ENCODE peak calls at places on chromosomes 13 and 19, in nine cellular contexts. One of them, this sample, is unnamed.

GRCh38 chr13:80486407-80486806 is 145.5 kb upstream of the SPRY2 start:
- DNase-seq in CD8-positive, alpha-beta memory T cell: no peak
- DNase-seq in RWPE1: no peak
- DNase-seq in Panc1: no peak
- DNase-seq in lung: no peak
- DNase-seq in H9: no peak
- DNase-seq in fibroblast of lung: peak
- DNase-seq in epithelial cell of prostate: no peak
- DNase-seq in lower lobe of right lung: no peak
- DNase-seq in this sample: no peak

GRCh38 chr13:24923305-24923640 is 159.3 kb downstream of the RNF17 start:
- DNase-seq in CD8-positive, alpha-beta memory T cell: no peak
- DNase-seq in RWPE1: peak
- DNase-seq in Panc1: no peak
- DNase-seq in lung: no peak
- DNase-seq in H9: no peak
- DNase-seq in fibroblast of lung: peak
- DNase-seq in epithelial cell of prostate: no peak
- DNase-seq in lower lobe of right lung: no peak
- DNase-seq in this sample: no peak

GRCh38 chr19:14505488-14506239 is 9.7 kb upstream of the GIPC1 start:
- DNase-seq in CD8-positive, alpha-beta memory T cell: peak
- DNase-seq in RWPE1: peak
- DNase-seq in Panc1: no peak
- DNase-seq in lung: peak
- DNase-seq in H9: peak
- DNase-seq in fibroblast of lung: peak
- DNase-seq in epithelial cell of prostate: peak
- DNase-seq in lower lobe of right lung: peak
- DNase-seq in this sample: no peak

GRCh38 chr13:44373247-44373600 is 400 bp upstream of the SERP2 start:
- DNase-seq in CD8-positive, alpha-beta memory T cell: no peak
- DNase-seq in RWPE1: no peak
- DNase-seq in Panc1: no peak
- DNase-seq in lung: no peak
- DNase-seq in H9: no peak
- DNase-seq in fibroblast of lung: no peak
- DNase-seq in epithelial cell of prostate: no peak
- DNase-seq in lower lobe of right lung: no peak
- DNase-seq in this sample: no peak

GRCh38 chr19:5369962-5370367 is 29.4 kb upstream of the PTPRS start:
- DNase-seq in CD8-positive, alpha-beta memory T cell: no peak
- DNase-seq in RWPE1: no peak
- DNase-seq in Panc1: no peak
- DNase-seq in lung: peak
- DNase-seq in H9: peak
- DNase-seq in fibroblast of lung: peak
- DNase-seq in epithelial cell of prostate: no peak
- DNase-seq in lower lobe of right lung: peak
- DNase-seq in this sample: peak

GRCh38 chr13:36848228-36848982 is 29.4 kb downstream of the RFXAP start:
- DNase-seq in CD8-positive, alpha-beta memory T cell: no peak
- DNase-seq in RWPE1: no peak
- DNase-seq in Panc1: no peak
- DNase-seq in lung: no peak
- DNase-seq in H9: no peak
- DNase-seq in fibroblast of lung: no peak
- DNase-seq in epithelial cell of prostate: no peak
- DNase-seq in lower lobe of right lung: no peak
- DNase-seq in this sample: no peak

GRCh38 chr19:2385053-2385721 is 25.1 kb downstream of the TMPRSS9 start:
- DNase-seq in CD8-positive, alpha-beta memory T cell: no peak
- DNase-seq in RWPE1: peak
- DNase-seq in Panc1: peak
- DNase-seq in lung: no peak
- DNase-seq in H9: peak
- DNase-seq in fibroblast of lung: peak
- DNase-seq in epithelial cell of prostate: peak
- DNase-seq in lower lobe of right lung: no peak
- DNase-seq in this sample: no peak

GRCh38 chr19:20787766-20788165 is 11.7 kb downstream of the ZNF66 start:
- DNase-seq in CD8-positive, alpha-beta memory T cell: no peak
- DNase-seq in RWPE1: no peak
- DNase-seq in Panc1: no peak
- DNase-seq in lung: no peak
- DNase-seq in H9: no peak
- DNase-seq in fibroblast of lung: no peak
- DNase-seq in epithelial cell of prostate: no peak
- DNase-seq in lower lobe of right lung: no peak
- DNase-seq in this sample: no peak

GRCh38 chr19:7655581-7655980 is 13.3 kb upstream of the RETN start:
- DNase-seq in CD8-positive, alpha-beta memory T cell: no peak
- DNase-seq in RWPE1: no peak
- DNase-seq in Panc1: no peak
- DNase-seq in lung: no peak
- DNase-seq in H9: no peak
- DNase-seq in fibroblast of lung: no peak
- DNase-seq in epithelial cell of prostate: no peak
- DNase-seq in lower lobe of right lung: no peak
- DNase-seq in this sample: no peak

GRCh38 chr13:46475586-46475991 is 77.4 kb upstream of the LRCH1 start:
- DNase-seq in CD8-positive, alpha-beta memory T cell: no peak
- DNase-seq in RWPE1: no peak
- DNase-seq in Panc1: no peak
- DNase-seq in lung: no peak
- DNase-seq in H9: no peak
- DNase-seq in fibroblast of lung: peak
- DNase-seq in epithelial cell of prostate: no peak
- DNase-seq in lower lobe of right lung: no peak
- DNase-seq in this sample: no peak

DNA sequence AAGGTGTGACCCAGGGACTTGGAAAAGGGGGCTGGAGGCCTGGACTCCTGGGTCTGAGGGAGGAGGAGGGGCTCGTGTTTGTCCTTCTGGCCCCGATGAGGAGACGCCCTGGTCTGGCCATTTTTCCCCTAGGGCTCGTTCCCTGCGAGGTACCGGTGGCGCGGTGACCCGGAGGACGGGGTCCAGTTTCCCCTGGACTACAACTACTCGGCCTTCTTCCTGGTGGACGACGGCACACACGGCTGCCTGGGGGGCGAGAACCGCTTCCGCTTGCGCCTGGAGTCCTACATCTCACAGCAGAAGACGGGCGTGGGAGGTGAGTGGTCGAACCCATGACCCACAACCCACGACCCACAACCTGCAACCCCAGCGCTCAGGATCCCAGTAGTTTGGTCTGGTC is 10.8 kb downstream of the TRPM4 start:
- DNase-seq in CD8-positive, alpha-beta memory T cell: no peak
- DNase-seq in RWPE1: no peak
- DNase-seq in Panc1: no peak
- DNase-seq in lung: no peak
- DNase-seq in H9: no peak
- DNase-seq in fibroblast of lung: no peak
- DNase-seq in epithelial cell of prostate: no peak
- DNase-seq in lower lobe of right lung: no peak
- DNase-seq in this sample: no peak
- H3K27ac ChIP-seq in CD8-positive, alpha-beta memory T cell: no peak
- H3K27ac ChIP-seq in RWPE1: no peak
- H3K27ac ChIP-seq in Panc1: no peak
- H3K27ac ChIP-seq in lung: no peak
- H3K27ac ChIP-seq in H9: no peak
- H3K27ac ChIP-seq in fibroblast of lung: no peak
- H3K27ac ChIP-seq in epithelial cell of prostate: no peak
- H3K27ac ChIP-seq in lower lobe of right lung: no peak
- H3K27ac ChIP-seq in this sample: no peak

DNA sequence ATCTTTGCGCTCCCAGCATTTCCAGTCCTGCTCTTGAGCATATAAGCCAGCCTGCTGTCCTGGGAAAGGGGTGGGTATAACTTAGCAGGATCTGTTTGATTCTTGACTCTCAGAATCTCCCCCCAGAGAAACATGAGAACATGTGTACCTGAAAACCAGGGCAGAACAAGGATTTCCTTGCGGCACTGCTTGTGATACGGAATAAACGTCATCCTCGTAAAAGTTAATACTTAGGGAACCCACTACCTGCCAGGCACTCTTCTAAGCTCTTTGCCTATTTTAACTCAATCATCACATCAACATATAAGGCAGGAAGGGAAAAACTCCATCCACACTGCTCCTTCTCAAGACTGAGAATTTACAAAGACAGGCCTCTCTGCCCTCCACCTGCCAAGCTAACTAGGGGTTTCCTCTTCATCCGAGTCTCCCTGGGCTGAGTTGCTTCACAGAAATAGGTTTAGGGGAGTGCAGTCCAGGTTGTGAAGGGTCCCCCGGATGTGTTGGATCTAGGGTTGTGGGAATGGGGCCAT is 1.1 kb downstream of the ZNF653 start:
- DNase-seq in CD8-positive, alpha-beta memory T cell: no peak
- DNase-seq in RWPE1: no peak
- DNase-seq in Panc1: no peak
- DNase-seq in lung: no peak
- DNase-seq in H9: no peak
- DNase-seq in fibroblast of lung: no peak
- DNase-seq in epithelial cell of prostate: no peak
- DNase-seq in lower lobe of right lung: no peak
- DNase-seq in this sample: no peak
- H3K27ac ChIP-seq in CD8-positive, alpha-beta memory T cell: peak
- H3K27ac ChIP-seq in RWPE1: peak
- H3K27ac ChIP-seq in Panc1: peak
- H3K27ac ChIP-seq in lung: peak
- H3K27ac ChIP-seq in H9: no peak
- H3K27ac ChIP-seq in fibroblast of lung: no peak
- H3K27ac ChIP-seq in epithelial cell of prostate: peak
- H3K27ac ChIP-seq in lower lobe of right lung: peak
- H3K27ac ChIP-seq in this sample: peak

GRCh38 chr19:28426902-28427232 is 786.1 kb downstream of the UQCRFS1 start:
- DNase-seq in CD8-positive, alpha-beta memory T cell: no peak
- DNase-seq in RWPE1: peak
- DNase-seq in Panc1: no peak
- DNase-seq in lung: no peak
- DNase-seq in H9: peak
- DNase-seq in fibroblast of lung: peak
- DNase-seq in epithelial cell of prostate: no peak
- DNase-seq in lower lobe of right lung: no peak
- DNase-seq in this sample: no peak

GRCh38 chr19:28429356-28429755 is 783.6 kb downstream of the UQCRFS1 start:
- DNase-seq in CD8-positive, alpha-beta memory T cell: no peak
- DNase-seq in RWPE1: no peak
- DNase-seq in Panc1: no peak
- DNase-seq in lung: no peak
- DNase-seq in H9: no peak
- DNase-seq in fibroblast of lung: no peak
- DNase-seq in epithelial cell of prostate: no peak
- DNase-seq in lower lobe of right lung: no peak
- DNase-seq in this sample: no peak

GRCh38 chr19:28427256-28428083 is 785.5 kb downstream of the UQCRFS1 start:
- DNase-seq in CD8-positive, alpha-beta memory T cell: no peak
- DNase-seq in RWPE1: no peak
- DNase-seq in Panc1: no peak
- DNase-seq in lung: no peak
- DNase-seq in H9: no peak
- DNase-seq in fibroblast of lung: no peak
- DNase-seq in epithelial cell of prostate: no peak
- DNase-seq in lower lobe of right lung: no peak
- DNase-seq in this sample: no peak

GRCh38 chr19:28428644-28429348 is 784.2 kb downstream of the UQCRFS1 start:
- DNase-seq in CD8-positive, alpha-beta memory T cell: no peak
- DNase-seq in RWPE1: no peak
- DNase-seq in Panc1: no peak
- DNase-seq in lung: no peak
- DNase-seq in H9: no peak
- DNase-seq in fibroblast of lung: no peak
- DNase-seq in epithelial cell of prostate: no peak
- DNase-seq in lower lobe of right lung: no peak
- DNase-seq in this sample: no peak

GRCh38 chr19:28430214-28430613 is 782.7 kb downstream of the UQCRFS1 start:
- DNase-seq in CD8-positive, alpha-beta memory T cell: no peak
- DNase-seq in RWPE1: no peak
- DNase-seq in Panc1: no peak
- DNase-seq in lung: no peak
- DNase-seq in H9: no peak
- DNase-seq in fibroblast of lung: no peak
- DNase-seq in epithelial cell of prostate: no peak
- DNase-seq in lower lobe of right lung: no peak
- DNase-seq in this sample: no peak
- H3K27ac ChIP-seq in CD8-positive, alpha-beta memory T cell: no peak
- H3K27ac ChIP-seq in RWPE1: no peak
- H3K27ac ChIP-seq in Panc1: no peak
- H3K27ac ChIP-seq in lung: no peak
- H3K27ac ChIP-seq in H9: no peak
- H3K27ac ChIP-seq in fibroblast of lung: no peak
- H3K27ac ChIP-seq in epithelial cell of prostate: no peak
- H3K27ac ChIP-seq in lower lobe of right lung: no peak
- H3K27ac ChIP-seq in this sample: no peak

GRCh38 chr19:58279042-58279924 is 528 bp downstream of the ZNF8 start:
- DNase-seq in CD8-positive, alpha-beta memory T cell: no peak
- DNase-seq in RWPE1: peak
- DNase-seq in Panc1: no peak
- DNase-seq in lung: peak
- DNase-seq in H9: peak
- DNase-seq in fibroblast of lung: peak
- DNase-seq in epithelial cell of prostate: peak
- DNase-seq in lower lobe of right lung: peak
- DNase-seq in this sample: peak

GRCh38 chr19:58278156-58279041 is at the start of gene ZNF8:
- DNase-seq in CD8-positive, alpha-beta memory T cell: peak
- DNase-seq in RWPE1: peak
- DNase-seq in Panc1: peak
- DNase-seq in lung: peak
- DNase-seq in H9: peak
- DNase-seq in fibroblast of lung: peak
- DNase-seq in epithelial cell of prostate: peak
- DNase-seq in lower lobe of right lung: peak
- DNase-seq in this sample: peak

GRCh38 chr19:58277748-58278147 is 1.0 kb upstream of the ZNF8 start:
- DNase-seq in CD8-positive, alpha-beta memory T cell: no peak
- DNase-seq in RWPE1: no peak
- DNase-seq in Panc1: no peak
- DNase-seq in lung: no peak
- DNase-seq in H9: no peak
- DNase-seq in fibroblast of lung: peak
- DNase-seq in epithelial cell of prostate: no peak
- DNase-seq in lower lobe of right lung: no peak
- DNase-seq in this sample: no peak

GRCh38 chr19:58277197-58277596 is 1.6 kb upstream of the ZNF8 start:
- DNase-seq in CD8-positive, alpha-beta memory T cell: no peak
- DNase-seq in RWPE1: no peak
- DNase-seq in Panc1: no peak
- DNase-seq in lung: no peak
- DNase-seq in H9: no peak
- DNase-seq in fibroblast of lung: no peak
- DNase-seq in epithelial cell of prostate: no peak
- DNase-seq in lower lobe of right lung: no peak
- DNase-seq in this sample: no peak

DNA sequence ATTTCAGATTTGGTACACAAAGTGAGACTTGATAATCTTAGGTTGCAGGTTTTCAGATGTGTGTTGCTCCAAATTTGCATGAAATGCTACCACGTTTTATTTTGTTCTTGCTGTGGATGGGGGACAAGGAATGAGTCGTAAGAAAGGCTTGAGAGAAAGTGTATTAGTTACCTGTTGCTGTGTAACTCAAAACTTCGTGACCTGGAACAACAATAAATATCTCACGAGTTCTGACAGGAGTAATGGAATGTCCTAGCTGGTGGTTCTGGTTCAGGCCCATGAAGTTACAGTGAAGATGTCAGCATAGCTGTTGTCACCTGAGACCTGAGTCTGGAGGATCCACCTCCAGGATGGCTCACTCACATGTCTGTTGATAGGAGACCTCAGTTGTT is 1.2 kb downstream of the ZNF8 start:
- DNase-seq in CD8-positive, alpha-beta memory T cell: no peak
- DNase-seq in RWPE1: peak
- DNase-seq in Panc1: no peak
- DNase-seq in lung: no peak
- DNase-seq in H9: no peak
- DNase-seq in fibroblast of lung: no peak
- DNase-seq in epithelial cell of prostate: peak
- DNase-seq in lower lobe of right lung: no peak
- DNase-seq in this sample: no peak
- H3K27ac ChIP-seq in CD8-positive, alpha-beta memory T cell: peak
- H3K27ac ChIP-seq in RWPE1: no peak
- H3K27ac ChIP-seq in Panc1: peak
- H3K27ac ChIP-seq in lung: no peak
- H3K27ac ChIP-seq in H9: no peak
- H3K27ac ChIP-seq in fibroblast of lung: no peak
- H3K27ac ChIP-seq in epithelial cell of prostate: peak
- H3K27ac ChIP-seq in lower lobe of right lung: no peak
- H3K27ac ChIP-seq in this sample: no peak